ENCODE peak calls at places on chromosomes 5 and 9, in eight cellular contexts. One of them, this sample, is unnamed.

GRCh38 chr5:10838038-10838437 is 77.0 kb upstream of the DAP start:
- DNase-seq in HepG2: peak; percentile 18
- DNase-seq in transverse colon: no peak
- DNase-seq in A549: no peak
- DNase-seq in tibial nerve: no peak
- DNase-seq in stomach: no peak
- DNase-seq in ovary: no peak
- DNase-seq in H1: no peak
- DNase-seq in this sample: no peak

GRCh38 chr9:70677336-70677735 is 262.9 kb upstream of the KLF9 start:
- DNase-seq in HepG2: no peak
- DNase-seq in transverse colon: no peak
- DNase-seq in A549: no peak
- DNase-seq in tibial nerve: no peak
- DNase-seq in stomach: no peak
- DNase-seq in ovary: no peak
- DNase-seq in H1: no peak
- DNase-seq in this sample: no peak

GRCh38 chr9:128245293-128246151 is 30.3 kb downstream of the GOLGA2 start:
- DNase-seq in HepG2: peak; percentile 72
- DNase-seq in transverse colon: no peak
- DNase-seq in A549: no peak
- DNase-seq in tibial nerve: no peak
- DNase-seq in stomach: no peak
- DNase-seq in ovary: no peak
- DNase-seq in H1: no peak
- DNase-seq in this sample: no peak

GRCh38 chr5:6775595-6775994 is 62.4 kb downstream of the TENT4A start:
- DNase-seq in HepG2: no peak
- DNase-seq in transverse colon: no peak
- DNase-seq in A549: no peak
- DNase-seq in tibial nerve: no peak
- DNase-seq in stomach: no peak
- DNase-seq in ovary: no peak
- DNase-seq in H1: no peak
- DNase-seq in this sample: peak; percentile 66

GRCh38 chr5:73678322-73678740 is 52.3 kb downstream of the ARHGEF28 start:
- DNase-seq in HepG2: peak; percentile 95
- DNase-seq in transverse colon: peak; percentile 60
- DNase-seq in A549: peak; percentile 51
- DNase-seq in tibial nerve: no peak
- DNase-seq in stomach: peak; percentile 77
- DNase-seq in ovary: no peak
- DNase-seq in H1: no peak
- DNase-seq in this sample: no peak

GRCh38 chr9:72363908-72364678 is 915 bp downstream of the ZFAND5 start:
- DNase-seq in HepG2: peak; percentile 20
- DNase-seq in transverse colon: peak; percentile 62
- DNase-seq in A549: no peak
- DNase-seq in tibial nerve: no peak
- DNase-seq in stomach: peak; percentile 68
- DNase-seq in ovary: peak; percentile 68
- DNase-seq in H1: peak; percentile 46
- DNase-seq in this sample: peak; percentile 92

GRCh38 chr9:90095682-90096081 is 490.9 kb downstream of the GADD45G start:
- DNase-seq in HepG2: no peak
- DNase-seq in transverse colon: peak; percentile 23
- DNase-seq in A549: no peak
- DNase-seq in tibial nerve: no peak
- DNase-seq in stomach: no peak
- DNase-seq in ovary: no peak
- DNase-seq in H1: no peak
- DNase-seq in this sample: no peak

GRCh38 chr5:134606726-134607125 is 25.9 kb downstream of the SAR1B start:
- DNase-seq in HepG2: no peak
- DNase-seq in transverse colon: no peak
- DNase-seq in A549: no peak
- DNase-seq in tibial nerve: no peak
- DNase-seq in stomach: no peak
- DNase-seq in ovary: no peak
- DNase-seq in H1: no peak
- DNase-seq in this sample: no peak

GRCh38 chr5:103674321-103674720 is 111.7 kb upstream of the NUDT12 start:
- DNase-seq in HepG2: no peak
- DNase-seq in transverse colon: no peak
- DNase-seq in A549: no peak
- DNase-seq in tibial nerve: no peak
- DNase-seq in stomach: no peak
- DNase-seq in ovary: no peak
- DNase-seq in H1: no peak
- DNase-seq in this sample: no peak

GRCh38 chr9:15846611-15847010 is 293.8 kb downstream of the CCDC171 start:
- DNase-seq in HepG2: no peak
- DNase-seq in transverse colon: no peak
- DNase-seq in A549: no peak
- DNase-seq in tibial nerve: no peak
- DNase-seq in stomach: no peak
- DNase-seq in ovary: no peak
- DNase-seq in H1: no peak
- DNase-seq in this sample: no peak

GRCh38 chr5:67495072-67495471 is 298.5 kb upstream of the CD180 start:
- DNase-seq in HepG2: no peak
- DNase-seq in transverse colon: no peak
- DNase-seq in A549: no peak
- DNase-seq in tibial nerve: peak; percentile 36
- DNase-seq in stomach: no peak
- DNase-seq in ovary: no peak
- DNase-seq in H1: no peak
- DNase-seq in this sample: no peak

GRCh38 chr9:125747053-125747764 is at the start of gene PBX3:
- DNase-seq in HepG2: no peak
- DNase-seq in transverse colon: peak; percentile 54
- DNase-seq in A549: peak; percentile 31
- DNase-seq in tibial nerve: no peak
- DNase-seq in stomach: peak; percentile 60
- DNase-seq in ovary: peak; percentile 75
- DNase-seq in H1: peak; percentile 66
- DNase-seq in this sample: peak; percentile 57

GRCh38 chr5:154947778-154948177 is 6.9 kb downstream of the MRPL22 start:
- DNase-seq in HepG2: peak; percentile 56
- DNase-seq in transverse colon: no peak
- DNase-seq in A549: no peak
- DNase-seq in tibial nerve: no peak
- DNase-seq in stomach: no peak
- DNase-seq in ovary: no peak
- DNase-seq in H1: no peak
- DNase-seq in this sample: no peak

GRCh38 chr5:77461287-77461686 is 30.8 kb downstream of the WDR41 start:
- DNase-seq in HepG2: no peak
- DNase-seq in transverse colon: no peak
- DNase-seq in A549: no peak
- DNase-seq in tibial nerve: no peak
- DNase-seq in stomach: no peak
- DNase-seq in ovary: no peak
- DNase-seq in H1: no peak
- DNase-seq in this sample: no peak

GRCh38 chr5:123814796-123815479 is 303.0 kb downstream of the CSNK1G3 start:
- DNase-seq in HepG2: no peak
- DNase-seq in transverse colon: no peak
- DNase-seq in A549: no peak
- DNase-seq in tibial nerve: no peak
- DNase-seq in stomach: no peak
- DNase-seq in ovary: no peak
- DNase-seq in H1: no peak
- DNase-seq in this sample: no peak

GRCh38 chr5:126742425-126742824 is 34.5 kb upstream of the LMNB1 start:
- DNase-seq in HepG2: no peak
- DNase-seq in transverse colon: no peak
- DNase-seq in A549: no peak
- DNase-seq in tibial nerve: no peak
- DNase-seq in stomach: no peak
- DNase-seq in ovary: no peak
- DNase-seq in H1: no peak
- DNase-seq in this sample: no peak

GRCh38 chr5:147481376-147481775 is 28.5 kb downstream of the DPYSL3 start:
- DNase-seq in HepG2: no peak
- DNase-seq in transverse colon: no peak
- DNase-seq in A549: no peak
- DNase-seq in tibial nerve: no peak
- DNase-seq in stomach: no peak
- DNase-seq in ovary: no peak
- DNase-seq in H1: no peak
- DNase-seq in this sample: no peak

GRCh38 chr9:119861801-119862200 is 492.6 kb upstream of the BRINP1 start:
- DNase-seq in HepG2: no peak
- DNase-seq in transverse colon: no peak
- DNase-seq in A549: no peak
- DNase-seq in tibial nerve: no peak
- DNase-seq in stomach: no peak
- DNase-seq in ovary: no peak
- DNase-seq in H1: no peak
- DNase-seq in this sample: no peak

GRCh38 chr5:112419050-112419595 is at the start of gene EPB41L4A:
- DNase-seq in HepG2: no peak
- DNase-seq in transverse colon: peak; percentile 26
- DNase-seq in A549: peak; percentile 21
- DNase-seq in tibial nerve: no peak
- DNase-seq in stomach: peak; percentile 29
- DNase-seq in ovary: peak; percentile 28
- DNase-seq in H1: peak; percentile 81
- DNase-seq in this sample: no peak
- H3K27ac ChIP-seq in HepG2: no peak within 1 kb of the TSS
- H3K27ac ChIP-seq in transverse colon: peak within 1 kb of the TSS; percentile 83
- H3K27ac ChIP-seq in A549: peak within 1 kb of the TSS; percentile 64
- H3K27ac ChIP-seq in tibial nerve: peak within 1 kb of the TSS; percentile 53
- H3K27ac ChIP-seq in stomach: peak within 1 kb of the TSS; percentile 85
- H3K27ac ChIP-seq in ovary: peak within 1 kb of the TSS; percentile 28
- H3K27ac ChIP-seq in H1: no peak within 1 kb of the TSS
- H3K27ac ChIP-seq in this sample: peak within 1 kb of the TSS; percentile 85

DNA sequence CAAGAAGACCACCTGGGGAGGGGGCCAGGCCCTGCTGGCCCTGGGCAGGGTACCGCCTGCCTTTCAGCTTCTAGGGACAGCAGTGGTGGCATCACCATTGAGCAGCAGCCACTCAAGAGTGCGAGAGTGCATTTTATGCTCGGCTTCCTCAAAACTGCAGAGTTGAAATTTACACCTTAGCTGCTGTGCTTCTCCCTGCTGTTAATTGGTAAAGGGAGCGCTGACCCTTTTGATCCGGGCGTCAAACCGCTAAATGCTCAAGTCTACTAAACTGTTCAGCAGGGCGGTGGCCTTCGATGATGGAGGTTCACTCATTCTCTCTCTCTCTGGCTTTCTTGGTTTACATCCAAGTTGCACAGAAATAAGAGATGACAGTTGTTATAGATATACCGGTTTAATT is 368.5 kb upstream of the IRX2 start:
- DNase-seq in HepG2: no peak
- DNase-seq in transverse colon: no peak
- DNase-seq in A549: no peak
- DNase-seq in tibial nerve: no peak
- DNase-seq in stomach: no peak
- DNase-seq in ovary: no peak
- DNase-seq in H1: no peak
- DNase-seq in this sample: no peak
- H3K9me3 ChIP-seq in HepG2: no peaks in the 10 kb centered on the region
- H3K9me3 ChIP-seq in transverse colon: no peaks in the 10 kb centered on the region
- H3K9me3 ChIP-seq in A549: no peaks in the 10 kb centered on the region
- H3K9me3 ChIP-seq in tibial nerve: no peaks in the 10 kb centered on the region
- H3K9me3 ChIP-seq in stomach: no peaks in the 10 kb centered on the region
- H3K9me3 ChIP-seq in ovary: no peaks in the 10 kb centered on the region
- H3K9me3 ChIP-seq in H1: no peaks in the 10 kb centered on the region
- H3K9me3 ChIP-seq in this sample: no peaks in the 10 kb centered on the region

DNA sequence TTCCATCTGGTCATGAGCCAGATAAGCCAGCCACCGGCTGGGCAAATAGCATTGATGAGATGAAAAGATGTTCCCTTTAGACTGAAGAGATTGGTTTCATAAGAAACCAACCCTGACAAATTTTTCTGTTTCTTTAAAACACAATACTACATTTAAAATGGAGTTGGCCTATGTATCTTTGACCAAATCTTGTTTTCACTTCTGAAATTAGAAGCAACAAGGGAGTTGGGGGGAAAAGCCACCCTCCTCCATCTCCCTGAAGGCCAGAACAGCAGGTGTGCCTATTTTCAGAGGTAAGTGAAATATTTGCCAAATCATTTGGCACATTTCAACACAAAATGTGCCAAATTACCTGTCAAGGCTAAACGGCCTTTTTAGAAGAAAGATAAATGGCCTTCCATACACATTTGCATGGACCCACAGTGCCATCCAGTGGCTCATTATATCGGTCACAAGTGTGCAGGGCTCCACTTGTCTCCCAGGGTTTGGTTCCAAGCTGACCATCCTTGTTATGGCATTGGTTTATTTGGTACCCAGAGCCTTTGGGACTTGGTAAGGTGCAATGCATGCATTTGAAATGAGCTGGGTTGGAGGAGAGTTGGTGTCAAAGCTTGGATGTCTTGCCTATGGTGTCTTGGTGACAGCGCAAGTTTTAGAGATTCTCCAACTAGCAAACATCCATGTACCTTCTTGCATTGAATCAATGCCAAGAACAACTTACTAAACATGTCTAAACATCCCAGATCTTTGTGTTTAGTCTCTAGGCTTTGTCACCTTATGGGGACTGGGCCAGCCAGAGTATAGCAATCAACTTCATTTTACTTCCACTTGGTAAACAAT is 372.0 kb upstream of the KIF2A start:
- DNase-seq in HepG2: peak; percentile 44
- DNase-seq in transverse colon: peak; percentile 58
- DNase-seq in A549: peak; percentile 27
- DNase-seq in tibial nerve: peak; percentile 47
- DNase-seq in stomach: peak; percentile 58
- DNase-seq in ovary: peak; percentile 29
- DNase-seq in H1: peak; percentile 69
- DNase-seq in this sample: no peak
- TF ChIP-seq EP300 in HepG2: no peak
- TF ChIP-seq EP300 in transverse colon: no peak
- TF ChIP-seq EP300 in A549: no peak
- TF ChIP-seq EP300 in tibial nerve: no peak
- TF ChIP-seq EP300 in stomach: no peak
- TF ChIP-seq EP300 in ovary: no peak
- TF ChIP-seq EP300 in H1: no peak
- TF ChIP-seq EP300 in this sample: no peak

DNA sequence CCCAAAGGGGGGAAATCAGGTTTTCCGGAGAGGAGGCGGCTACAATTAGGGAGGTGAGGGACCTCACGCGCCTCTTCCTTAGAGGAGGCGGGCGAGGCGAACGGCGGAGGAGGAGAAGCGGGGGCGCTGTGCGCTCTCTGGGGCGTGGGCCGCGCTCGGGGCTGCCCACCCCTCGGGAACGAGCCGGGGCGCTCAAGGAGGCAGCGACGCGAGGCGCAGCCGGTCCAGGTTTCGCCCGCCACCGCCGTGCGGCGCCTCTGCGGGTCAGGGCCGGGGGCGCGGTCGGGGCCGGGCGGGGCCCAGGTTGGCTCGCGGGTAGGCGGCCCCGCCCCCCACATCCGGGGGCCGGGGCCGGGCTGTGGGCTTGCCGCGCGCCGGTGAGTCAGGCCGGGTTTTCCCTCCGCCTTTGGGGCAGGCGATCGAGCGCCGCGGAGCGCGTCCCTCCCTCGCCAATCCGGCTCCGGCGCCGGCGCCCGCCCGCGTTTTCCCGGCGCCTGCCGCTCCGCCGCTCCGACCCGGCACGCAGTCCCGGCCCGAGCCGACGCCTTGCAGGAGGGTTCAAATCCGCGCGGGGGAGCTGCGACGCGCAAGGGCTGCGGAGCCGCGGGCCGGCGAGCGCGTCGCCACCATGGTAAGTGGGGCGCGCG is at the start of gene N4BP3:
- DNase-seq in HepG2: no peak
- DNase-seq in transverse colon: peak; percentile 79
- DNase-seq in A549: peak; percentile 60
- DNase-seq in tibial nerve: no peak
- DNase-seq in stomach: peak; percentile 83
- DNase-seq in ovary: no peak
- DNase-seq in H1: peak; percentile 88
- DNase-seq in this sample: peak; percentile 94
- H3K27ac ChIP-seq in HepG2: no peak within 1 kb of the TSS
- H3K27ac ChIP-seq in transverse colon: peak within 1 kb of the TSS; percentile 64
- H3K27ac ChIP-seq in A549: peak within 1 kb of the TSS; percentile 56
- H3K27ac ChIP-seq in tibial nerve: no peak within 1 kb of the TSS
- H3K27ac ChIP-seq in stomach: peak within 1 kb of the TSS; percentile 73
- H3K27ac ChIP-seq in ovary: no peak within 1 kb of the TSS
- H3K27ac ChIP-seq in H1: peak within 1 kb of the TSS; percentile 78
- H3K27ac ChIP-seq in this sample: peak within 1 kb of the TSS; percentile 85

This sample was measured in upper lobe of left lung.